ENCODE peak calls at places on chromosomes 1 and 21, in four cellular contexts. One of them, this sample, is unnamed.

GRCh38 chr21:42264245-42265195 is 45.6 kb downstream of the ABCG1 start:
- DNase-seq in activated CD4-positive, alpha-beta T cell treated with anti-CD3 and anti-CD28 coated beads, Interleukin-2, amount 10 ng/mL, durations not matched to agents 7 days and 5 days: no peak
- DNase-seq in WTC11: no peak
- DNase-seq in neuronal stem cell: no peak
- DNase-seq in this sample: no peak

GRCh38 chr21:29287383-29287782 is 11.3 kb upstream of the BACH1 start:
- DNase-seq in activated CD4-positive, alpha-beta T cell treated with anti-CD3 and anti-CD28 coated beads, Interleukin-2, amount 10 ng/mL, durations not matched to agents 7 days and 5 days: no peak
- DNase-seq in WTC11: no peak
- DNase-seq in neuronal stem cell: no peak
- DNase-seq in this sample: no peak

GRCh38 chr1:27153549-27153886 is 1.4 kb downstream of the SLC9A1 start:
- DNase-seq in activated CD4-positive, alpha-beta T cell treated with anti-CD3 and anti-CD28 coated beads, Interleukin-2, amount 10 ng/mL, durations not matched to agents 7 days and 5 days: no peak
- DNase-seq in WTC11: no peak
- DNase-seq in neuronal stem cell: no peak
- DNase-seq in this sample: no peak

GRCh38 chr1:112637257-112638108 is 17.9 kb downstream of the CAPZA1 start:
- DNase-seq in activated CD4-positive, alpha-beta T cell treated with anti-CD3 and anti-CD28 coated beads, Interleukin-2, amount 10 ng/mL, durations not matched to agents 7 days and 5 days: no peak
- DNase-seq in WTC11: no peak
- DNase-seq in neuronal stem cell: no peak
- DNase-seq in this sample: no peak

GRCh38 chr1:94528271-94528670 is 13.3 kb downstream of the F3 start:
- DNase-seq in activated CD4-positive, alpha-beta T cell treated with anti-CD3 and anti-CD28 coated beads, Interleukin-2, amount 10 ng/mL, durations not matched to agents 7 days and 5 days: no peak
- DNase-seq in WTC11: no peak
- DNase-seq in neuronal stem cell: no peak
- DNase-seq in this sample: no peak

GRCh38 chr1:33143181-33143580 is 38.7 kb downstream of the TRIM62 start:
- DNase-seq in activated CD4-positive, alpha-beta T cell treated with anti-CD3 and anti-CD28 coated beads, Interleukin-2, amount 10 ng/mL, durations not matched to agents 7 days and 5 days: no peak
- DNase-seq in WTC11: no peak
- DNase-seq in neuronal stem cell: no peak
- DNase-seq in this sample: no peak

GRCh38 chr1:110339427-110340206 is 440 bp downstream of the RBM15 start:
- DNase-seq in activated CD4-positive, alpha-beta T cell treated with anti-CD3 and anti-CD28 coated beads, Interleukin-2, amount 10 ng/mL, durations not matched to agents 7 days and 5 days: peak
- DNase-seq in WTC11: peak
- DNase-seq in neuronal stem cell: no peak
- DNase-seq in this sample: no peak

GRCh38 chr1:55064861-55065263 is 25.5 kb downstream of the PCSK9 start:
- DNase-seq in activated CD4-positive, alpha-beta T cell treated with anti-CD3 and anti-CD28 coated beads, Interleukin-2, amount 10 ng/mL, durations not matched to agents 7 days and 5 days: no peak
- DNase-seq in WTC11: no peak
- DNase-seq in neuronal stem cell: no peak
- DNase-seq in this sample: no peak

GRCh38 chr1:199071080-199071479 is 432.2 kb downstream of the PTPRC start:
- DNase-seq in activated CD4-positive, alpha-beta T cell treated with anti-CD3 and anti-CD28 coated beads, Interleukin-2, amount 10 ng/mL, durations not matched to agents 7 days and 5 days: no peak
- DNase-seq in WTC11: no peak
- DNase-seq in neuronal stem cell: no peak
- DNase-seq in this sample: no peak

GRCh38 chr1:63435136-63435535 is 67.7 kb downstream of the ALG6 start:
- DNase-seq in activated CD4-positive, alpha-beta T cell treated with anti-CD3 and anti-CD28 coated beads, Interleukin-2, amount 10 ng/mL, durations not matched to agents 7 days and 5 days: no peak
- DNase-seq in WTC11: no peak
- DNase-seq in neuronal stem cell: no peak
- DNase-seq in this sample: no peak

GRCh38 chr1:183472488-183473285 is at the start of gene SMG7:
- DNase-seq in activated CD4-positive, alpha-beta T cell treated with anti-CD3 and anti-CD28 coated beads, Interleukin-2, amount 10 ng/mL, durations not matched to agents 7 days and 5 days: peak
- DNase-seq in WTC11: no peak
- DNase-seq in neuronal stem cell: no peak
- DNase-seq in this sample: peak

GRCh38 chr21:37873655-37874054 is 42.6 kb downstream of the KCNJ6 start:
- DNase-seq in activated CD4-positive, alpha-beta T cell treated with anti-CD3 and anti-CD28 coated beads, Interleukin-2, amount 10 ng/mL, durations not matched to agents 7 days and 5 days: no peak
- DNase-seq in WTC11: no peak
- DNase-seq in neuronal stem cell: no peak
- DNase-seq in this sample: no peak

GRCh38 chr1:22288593-22289241 is 145.8 kb upstream of the WNT4 start:
- DNase-seq in activated CD4-positive, alpha-beta T cell treated with anti-CD3 and anti-CD28 coated beads, Interleukin-2, amount 10 ng/mL, durations not matched to agents 7 days and 5 days: no peak
- DNase-seq in WTC11: no peak
- DNase-seq in neuronal stem cell: no peak
- DNase-seq in this sample: no peak

GRCh38 chr21:15735409-15735808 is 5.6 kb downstream of the USP25 start:
- DNase-seq in activated CD4-positive, alpha-beta T cell treated with anti-CD3 and anti-CD28 coated beads, Interleukin-2, amount 10 ng/mL, durations not matched to agents 7 days and 5 days: no peak
- DNase-seq in WTC11: no peak
- DNase-seq in neuronal stem cell: no peak
- DNase-seq in this sample: no peak